ENCODE peak calls at places on chromosome 16, in six cellular contexts. I is GM13977; M is CD8-positive, alpha-beta T cell; Y is lower leg skin; O is fibroblast of mammary gland; R is IMR-90. T is an unnamed sample.

GRCh38 chr16:87702325-87702811 is 63.4 kb downstream of the KLHDC4 start:
- DNase-seq in I (peak), M (peak), Y (no peak), O (peak), R (peak), T (no peak)

GRCh38 chr16:84834403-84834772 is 14.6 kb downstream of the CRISPLD2 start:
- DNase-seq in I (no peak), M (no peak), Y (no peak), O (peak), R (no peak), T (peak)

GRCh38 chr16:69566437-69567030 is 768 bp downstream of the NFAT5 start:
- DNase-seq in I (peak), M (peak), Y (peak), O (peak), R (peak), T (peak)

GRCh38 chr16:30567991-30568638 is 3.4 kb downstream of the ZNF688 start:
- DNase-seq in I (peak), M (peak), Y (no peak), O (peak), R (peak), T (peak)

GRCh38 chr16:47965439-47965838 is 190.4 kb downstream of the ABCC12 start:
- DNase-seq in I (no peak), M (no peak), Y (no peak), O (peak), R (peak), T (peak)

GRCh38 chr16:2799852-2800226 is 1.6 kb downstream of the PRSS41 start:
- DNase-seq in I (no peak), M (no peak), Y (no peak), O (peak), R (peak), T (no peak)

GRCh38 chr16:73000020-73000906 is 47.7 kb downstream of the ZFHX3 start:
- DNase-seq in I (no peak), M (no peak), Y (peak), O (peak), R (no peak), T (no peak)

GRCh38 chr16:81728435-81728834 is 50.7 kb upstream of the PLCG2 start:
- DNase-seq in I (no peak), M (no peak), Y (no peak), O (no peak), R (no peak), T (no peak)

GRCh38 chr16:50381679-50382440 is 13.1 kb upstream of the BRD7 start:
- DNase-seq in I (no peak), M (no peak), Y (no peak), O (no peak), R (no peak), T (no peak)

GRCh38 chr16:68069511-68070248 is 15.5 kb upstream of the NFATC3 start:
- DNase-seq in I (no peak), M (peak), Y (no peak), O (no peak), R (no peak), T (no peak)

GRCh38 chr16:21159281-21159951 is 942 bp downstream of the LDAF1 start:
- DNase-seq in I (peak), M (peak), Y (peak), O (no peak), R (no peak), T (no peak)

GRCh38 chr16:24018485-24018884 is 182.7 kb downstream of the PRKCB start:
- DNase-seq in I (no peak), M (no peak), Y (no peak), O (no peak), R (no peak), T (no peak)

GRCh38 chr16:10679921-10680320 is 14.8 kb downstream of the TEKT5 start:
- DNase-seq in I (no peak), M (no peak), Y (no peak), O (no peak), R (no peak), T (no peak)

GRCh38 chr16:10676284-10676683 is 18.4 kb downstream of the TEKT5 start:
- DNase-seq in I (no peak), M (no peak), Y (no peak), O (no peak), R (no peak), T (no peak)

GRCh38 chr16:10678655-10679054 is 16.1 kb downstream of the TEKT5 start:
- DNase-seq in I (no peak), M (no peak), Y (no peak), O (no peak), R (no peak), T (no peak)

GRCh38 chr16:10675221-10675620 is 19.5 kb downstream of the TEKT5 start:
- DNase-seq in I (no peak), M (no peak), Y (no peak), O (no peak), R (no peak), T (no peak)

GRCh38 chr16:10675861-10676260 is 18.9 kb downstream of the TEKT5 start:
- DNase-seq in I (no peak), M (no peak), Y (no peak), O (no peak), R (no peak), T (no peak)
- TF ChIP-seq CTCF in I (no peak), M (no peak), Y (no peak), O (no peak), R (no peak), T (no peak)

DNA sequence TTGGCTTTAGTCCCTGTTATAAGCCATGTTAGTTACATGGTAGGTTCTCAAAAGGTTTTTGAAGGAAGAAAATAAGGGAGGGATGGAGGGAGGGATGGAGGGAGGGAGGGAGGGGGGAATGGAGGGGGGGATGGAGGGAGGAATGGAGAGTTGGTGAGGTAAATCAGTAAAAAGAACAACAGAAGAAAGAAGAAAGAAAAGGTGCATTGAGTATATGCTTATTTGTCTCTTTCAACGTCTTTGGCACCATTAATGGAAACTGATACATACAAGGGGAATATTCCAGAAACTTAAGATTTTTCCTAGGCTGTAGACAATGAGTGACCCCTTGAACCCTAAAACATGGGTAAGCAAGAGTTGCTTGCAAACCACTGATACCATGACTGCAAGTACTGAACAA is 1056.3 kb downstream of the CDH11 start:
- DNase-seq in I (no peak), M (no peak), Y (no peak), O (no peak), R (no peak), T (no peak)
- TF ChIP-seq CTCF in I (no peak), M (no peak), Y (no peak), O (no peak), R (no peak), T (no peak)

GRCh38 chr16:55502801-55503366 is 6.0 kb upstream of the LPCAT2 start:
- DNase-seq in I (peak), M (no peak), Y (peak), O (peak), R (peak), T (no peak)
- TF ChIP-seq CTCF in I (no peak), M (no peak), Y (no peak), O (no peak), R (no peak), T (peak)

GRCh38 chr16:1351582-1352362 is at the start of the genes GNPTG and TSR3:
- DNase-seq in I (peak), M (peak), Y (peak), O (peak), R (peak), T (peak)
- TF ChIP-seq CTCF in I (no peak), M (no peak), Y (no peak), O (no peak), R (no peak), T (no peak)

GRCh38 chr16:57518520-57518919 is 17.9 kb downstream of the CCDC102A start:
- DNase-seq in I (no peak), M (no peak), Y (no peak), O (no peak), R (no peak), T (no peak)
- TF ChIP-seq CTCF in I (no peak), M (no peak), Y (no peak), O (no peak), R (no peak), T (peak)

T was measured in HFFc6.